ENCODE peak calls at places on chromosomes 13 and 19, in four cellular contexts. R, C, X and M are unnamed samples.

GRCh38 chr19:54803410-54803809 is at the start of gene KIR2DL4:
- DNase-seq in C (no peak), R (no peak), X (no peak), M (no peak)

GRCh38 chr13:60032836-60033235 is 130.9 kb downstream of the DIAPH3 start:
- DNase-seq in X (no peak), R (no peak), C (no peak), M (no peak)

GRCh38 chr19:50838239-50838638 is 4.9 kb upstream of the KLK15 start:
- DNase-seq in R (no peak), X (no peak), C (no peak), M (peak; percentile 51)

GRCh38 chr13:52010890-52011689 is at the start of gene ATP7B:
- DNase-seq in C (no peak), X (peak; percentile 59), R (peak; percentile 53), M (peak; percentile 24)

GRCh38 chr19:2627319-2627829 is 75.1 kb downstream of the GNG7 start:
- DNase-seq in C (peak; percentile 88), R (peak; percentile 25), X (peak; percentile 92), M (peak; percentile 45)

GRCh38 chr19:18172331-18173053 is 1.1 kb upstream of the IFI30 start:
- DNase-seq in X (no peak), R (no peak), C (no peak), M (no peak)

GRCh38 chr13:94595006-94595942 is 678 bp downstream of the TGDS start:
- DNase-seq in R (peak; percentile 43), C (no peak), X (peak; percentile 61), M (peak; percentile 11)

GRCh38 chr13:113187905-113188595 is 20.4 kb downstream of the PCID2 start:
- DNase-seq in R (peak; percentile 17), X (no peak), C (no peak), M (peak; percentile 31)

GRCh38 chr13:40269086-40269485 is 397.4 kb downstream of the FOXO1 start:
- DNase-seq in X (no peak), C (no peak), R (peak; percentile 33), M (no peak)

GRCh38 chr19:35470128-35470527 is 20.1 kb downstream of the KRTDAP start:
- DNase-seq in R (no peak), C (no peak), X (no peak), M (no peak)

GRCh38 chr13:34017231-34017630 is 199.3 kb downstream of the RFC3 start:
- DNase-seq in R (no peak), C (no peak), X (no peak), M (no peak)

GRCh38 chr19:7618771-7619510 is 10.4 kb downstream of the XAB2 start:
- DNase-seq in C (peak; percentile 94), R (peak; percentile 47), X (peak; percentile 81), M (no peak)

GRCh38 chr19:39410620-39411005 is 1.9 kb upstream of the PLEKHG2 start:
- DNase-seq in R (no peak), C (no peak), X (no peak), M (no peak)

GRCh38 chr19:13014101-13014920 is 19.0 kb downstream of the NFIX start:
- DNase-seq in R (no peak), C (no peak), X (no peak), M (peak; percentile 50)
- H3K4me1 ChIP-seq in R (peaks cover 16% of the 10 kb centered on the region), C (peaks cover 34% of the 10 kb centered on the region), X (peaks cover 9% of the 10 kb centered on the region), M (peaks cover 27% of the 10 kb centered on the region)

GRCh38 chr19:19670070-19670551 is 1.5 kb downstream of the ZNF101 start:
- DNase-seq in X (peak; percentile 44), R (no peak), C (no peak), M (no peak)
- H3K4me3 ChIP-seq in X (peak overlapping the region; percentile 81), R (no peak overlapping the region), C (peak overlapping the region; percentile 84), M (peak overlapping the region; percentile 90)

DNA sequence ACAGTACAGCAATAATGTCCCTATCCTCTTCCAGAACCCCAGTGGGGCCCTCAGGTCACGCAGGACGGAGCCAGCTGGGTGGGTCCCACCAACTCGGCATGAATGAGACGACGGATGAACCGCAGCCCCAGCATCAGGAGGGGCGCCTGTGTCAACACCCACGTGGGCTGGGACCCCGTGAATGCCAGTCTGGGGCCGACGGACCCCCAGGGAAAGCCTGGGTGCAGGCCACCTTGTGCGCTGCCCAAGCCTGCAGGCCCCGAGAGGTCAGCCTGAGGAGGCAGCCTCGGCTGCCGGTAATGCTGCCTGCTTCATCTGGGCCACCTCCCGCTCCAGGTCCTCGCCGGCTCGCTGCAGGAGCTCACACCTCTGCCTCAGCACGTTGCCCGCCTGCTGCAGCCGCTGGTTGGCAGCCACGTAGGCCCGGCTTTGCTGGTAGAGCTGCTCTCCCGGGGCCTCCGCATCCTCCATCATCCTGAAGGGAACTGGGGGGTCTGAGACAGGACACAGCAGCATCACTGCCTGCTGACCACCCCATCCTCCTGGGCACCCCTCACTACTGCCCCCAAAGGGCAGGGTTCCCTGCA is 4.2 kb downstream of the C19orf25 start:
- DNase-seq in C (no peak), R (no peak), X (no peak), M (no peak)
- H3K4me1 ChIP-seq in C (peaks cover 9% of the 10 kb centered on the region), R (peaks cover 2% of the 10 kb centered on the region), X (peaks cover 41% of the 10 kb centered on the region), M (peaks cover 21% of the 10 kb centered on the region)

GRCh38 chr13:99495478-99496321 is 5.6 kb upstream of the TM9SF2 start:
- DNase-seq in X (no peak), R (peak; percentile 32), C (no peak), M (no peak)
- H3K4me3 ChIP-seq in X (peak overlapping the region; percentile 55), R (peak overlapping the region; percentile 56), C (peak overlapping the region; percentile 60), M (peak overlapping the region; percentile 23)

GRCh38 chr13:28138012-28138755 is at the start of gene PAN3:
- DNase-seq in R (peak; percentile 93), C (peak; percentile 90), X (peak; percentile 97), M (peak; percentile 96)

GRCh38 chr13:28140433-28141125 is 2.2 kb downstream of the PAN3 start:
- DNase-seq in R (no peak), C (no peak), X (no peak), M (peak; percentile 24)

GRCh38 chr13:28137556-28137955 is 789 bp upstream of the PAN3 start:
- DNase-seq in R (peak; percentile 53), C (no peak), X (no peak), M (no peak)

GRCh38 chr13:28136916-28137315 is 1.4 kb upstream of the PAN3 start:
- DNase-seq in R (no peak), C (no peak), X (no peak), M (no peak)

DNA sequence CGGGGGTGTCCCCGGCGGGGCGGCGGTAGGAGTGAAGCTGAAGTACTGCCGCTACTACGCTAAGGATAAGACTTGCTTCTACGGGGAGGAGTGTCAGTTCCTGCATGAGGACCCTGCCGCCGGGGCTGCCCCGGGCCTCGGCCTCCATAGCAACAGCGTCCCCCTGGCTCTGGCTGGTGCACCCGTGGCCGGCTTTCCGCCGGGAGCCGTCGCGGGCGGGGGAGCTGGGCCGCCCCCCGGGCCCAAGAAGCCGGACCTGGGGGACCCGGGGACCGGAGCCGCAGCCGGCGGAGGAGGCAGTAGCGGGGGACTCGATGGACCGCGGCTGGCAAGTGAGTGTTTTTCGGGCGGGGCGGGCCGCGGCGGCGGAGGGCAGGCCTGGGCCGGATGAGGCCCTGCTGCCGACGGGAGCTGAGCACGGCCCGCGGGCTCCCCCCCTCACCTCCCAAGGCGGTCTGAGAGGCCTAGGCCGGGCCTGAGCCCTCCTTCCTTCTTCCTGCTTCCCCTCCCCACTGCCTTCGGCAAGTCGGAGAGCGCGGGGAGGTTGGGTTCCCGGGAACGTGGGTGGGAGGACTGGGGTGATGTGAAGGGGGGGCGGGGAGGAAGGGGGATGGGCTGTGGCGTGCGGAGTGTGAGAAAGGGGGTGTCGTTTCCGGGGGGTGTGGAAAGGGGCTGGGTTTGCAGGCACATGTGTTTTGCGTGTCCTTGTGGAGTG is 568 bp downstream of the PAN3 start:
- DNase-seq in C (peak; percentile 71), X (peak; percentile 93), R (peak; percentile 87), M (peak; percentile 94)
- H3K4me1 ChIP-seq in C (no peaks in the 10 kb centered on the region), X (peaks cover 4% of the 10 kb centered on the region), R (peaks cover 7% of the 10 kb centered on the region), M (peaks cover 12% of the 10 kb centered on the region)